ENCODE peak calls at places on chromosomes 3 and 15, in ten cellular contexts. One of them, this sample, is unnamed.

GRCh38 chr3:149004622-149005021 is 13.3 kb downstream of the GYG1 start:
- DNase-seq in BJ: no peak
- DNase-seq in ovary: no peak
- DNase-seq in progenitor cell of endocrine pancreas: no peak
- DNase-seq in ascending aorta: no peak
- DNase-seq in CD4-positive, alpha-beta T cell: no peak
- DNase-seq in AG09309: no peak
- DNase-seq in PC-9: no peak
- DNase-seq in mesothelial cell of epicardium: no peak
- DNase-seq in NB4: no peak
- DNase-seq in this sample: no peak

GRCh38 chr3:128447561-128448013 is 19.1 kb downstream of the DNAJB8 start:
- DNase-seq in BJ: no peak
- DNase-seq in ovary: no peak
- DNase-seq in progenitor cell of endocrine pancreas: no peak
- DNase-seq in ascending aorta: no peak
- DNase-seq in CD4-positive, alpha-beta T cell: no peak
- DNase-seq in AG09309: no peak
- DNase-seq in PC-9: no peak
- DNase-seq in mesothelial cell of epicardium: no peak
- DNase-seq in NB4: no peak
- DNase-seq in this sample: no peak

GRCh38 chr15:82648257-82649103 is 1.3 kb upstream of the CPEB1 start:
- DNase-seq in BJ: no peak
- DNase-seq in ovary: no peak
- DNase-seq in progenitor cell of endocrine pancreas: no peak
- DNase-seq in ascending aorta: no peak
- DNase-seq in CD4-positive, alpha-beta T cell: no peak
- DNase-seq in AG09309: no peak
- DNase-seq in PC-9: no peak
- DNase-seq in mesothelial cell of epicardium: no peak
- DNase-seq in NB4: no peak
- DNase-seq in this sample: no peak

GRCh38 chr15:79844221-79844620 is 52.6 kb downstream of the MTHFS start:
- DNase-seq in BJ: no peak
- DNase-seq in ovary: no peak
- DNase-seq in progenitor cell of endocrine pancreas: no peak
- DNase-seq in ascending aorta: no peak
- DNase-seq in CD4-positive, alpha-beta T cell: no peak
- DNase-seq in AG09309: no peak
- DNase-seq in PC-9: no peak
- DNase-seq in mesothelial cell of epicardium: no peak
- DNase-seq in NB4: no peak
- DNase-seq in this sample: no peak

GRCh38 chr3:152835311-152836102 is 576 bp downstream of the P2RY1 start:
- DNase-seq in BJ: no peak
- DNase-seq in ovary: peak
- DNase-seq in progenitor cell of endocrine pancreas: peak
- DNase-seq in ascending aorta: no peak
- DNase-seq in CD4-positive, alpha-beta T cell: no peak
- DNase-seq in AG09309: no peak
- DNase-seq in PC-9: peak
- DNase-seq in mesothelial cell of epicardium: peak
- DNase-seq in NB4: peak
- DNase-seq in this sample: no peak

GRCh38 chr3:157086053-157086761 is 73.7 kb downstream of the CCNL1 start:
- DNase-seq in BJ: no peak
- DNase-seq in ovary: no peak
- DNase-seq in progenitor cell of endocrine pancreas: no peak
- DNase-seq in ascending aorta: no peak
- DNase-seq in CD4-positive, alpha-beta T cell: no peak
- DNase-seq in AG09309: no peak
- DNase-seq in PC-9: peak
- DNase-seq in mesothelial cell of epicardium: no peak
- DNase-seq in NB4: no peak
- DNase-seq in this sample: no peak

GRCh38 chr15:99967841-99968371 is 234.7 kb upstream of the LYSMD4 start:
- DNase-seq in BJ: no peak
- DNase-seq in ovary: no peak
- DNase-seq in progenitor cell of endocrine pancreas: no peak
- DNase-seq in ascending aorta: no peak
- DNase-seq in CD4-positive, alpha-beta T cell: no peak
- DNase-seq in AG09309: no peak
- DNase-seq in PC-9: no peak
- DNase-seq in mesothelial cell of epicardium: no peak
- DNase-seq in NB4: no peak
- DNase-seq in this sample: no peak

GRCh38 chr15:100690032-100690785 is 87.8 kb downstream of the ASB7 start:
- DNase-seq in BJ: no peak
- DNase-seq in ovary: no peak
- DNase-seq in progenitor cell of endocrine pancreas: no peak
- DNase-seq in ascending aorta: no peak
- DNase-seq in CD4-positive, alpha-beta T cell: no peak
- DNase-seq in AG09309: no peak
- DNase-seq in PC-9: peak
- DNase-seq in mesothelial cell of epicardium: no peak
- DNase-seq in NB4: no peak
- DNase-seq in this sample: no peak

GRCh38 chr3:15205934-15206661 is at the start of gene CAPN7:
- DNase-seq in BJ: peak
- DNase-seq in ovary: peak
- DNase-seq in progenitor cell of endocrine pancreas: peak
- DNase-seq in ascending aorta: peak
- DNase-seq in CD4-positive, alpha-beta T cell: peak
- DNase-seq in AG09309: peak
- DNase-seq in PC-9: peak
- DNase-seq in mesothelial cell of epicardium: peak
- DNase-seq in NB4: peak
- DNase-seq in this sample: peak

GRCh38 chr3:71973337-71974030 is 188.5 kb upstream of the PROK2 start:
- DNase-seq in BJ: no peak
- DNase-seq in ovary: no peak
- DNase-seq in progenitor cell of endocrine pancreas: no peak
- DNase-seq in ascending aorta: no peak
- DNase-seq in CD4-positive, alpha-beta T cell: no peak
- DNase-seq in AG09309: no peak
- DNase-seq in PC-9: no peak
- DNase-seq in mesothelial cell of epicardium: no peak
- DNase-seq in NB4: no peak
- DNase-seq in this sample: no peak

GRCh38 chr3:141828487-141829284 is 47.8 kb upstream of the ATP1B3 start:
- DNase-seq in BJ: no peak
- DNase-seq in ovary: no peak
- DNase-seq in progenitor cell of endocrine pancreas: no peak
- DNase-seq in ascending aorta: no peak
- DNase-seq in CD4-positive, alpha-beta T cell: no peak
- DNase-seq in AG09309: no peak
- DNase-seq in PC-9: peak
- DNase-seq in mesothelial cell of epicardium: no peak
- DNase-seq in NB4: peak
- DNase-seq in this sample: no peak

GRCh38 chr3:88151358-88151757 is 1.6 kb downstream of the C3orf38 start:
- DNase-seq in BJ: no peak
- DNase-seq in ovary: no peak
- DNase-seq in progenitor cell of endocrine pancreas: no peak
- DNase-seq in ascending aorta: no peak
- DNase-seq in CD4-positive, alpha-beta T cell: no peak
- DNase-seq in AG09309: no peak
- DNase-seq in PC-9: no peak
- DNase-seq in mesothelial cell of epicardium: no peak
- DNase-seq in NB4: peak
- DNase-seq in this sample: no peak

GRCh38 chr15:96160269-96160668 is 170.2 kb upstream of the NR2F2 start:
- DNase-seq in BJ: no peak
- DNase-seq in ovary: peak
- DNase-seq in progenitor cell of endocrine pancreas: no peak
- DNase-seq in ascending aorta: no peak
- DNase-seq in CD4-positive, alpha-beta T cell: no peak
- DNase-seq in AG09309: no peak
- DNase-seq in PC-9: no peak
- DNase-seq in mesothelial cell of epicardium: peak
- DNase-seq in NB4: no peak
- DNase-seq in this sample: no peak

GRCh38 chr15:90840954-90841353 is 27.4 kb upstream of the FURIN start:
- DNase-seq in BJ: no peak
- DNase-seq in ovary: no peak
- DNase-seq in progenitor cell of endocrine pancreas: no peak
- DNase-seq in ascending aorta: no peak
- DNase-seq in CD4-positive, alpha-beta T cell: no peak
- DNase-seq in AG09309: no peak
- DNase-seq in PC-9: no peak
- DNase-seq in mesothelial cell of epicardium: no peak
- DNase-seq in NB4: peak
- DNase-seq in this sample: no peak

GRCh38 chr3:71512000-71512399 is 71.5 kb downstream of the FOXP1 start:
- DNase-seq in BJ: no peak
- DNase-seq in ovary: no peak
- DNase-seq in progenitor cell of endocrine pancreas: no peak
- DNase-seq in ascending aorta: no peak
- DNase-seq in CD4-positive, alpha-beta T cell: no peak
- DNase-seq in AG09309: no peak
- DNase-seq in PC-9: no peak
- DNase-seq in mesothelial cell of epicardium: no peak
- DNase-seq in NB4: peak
- DNase-seq in this sample: no peak

GRCh38 chr3:67495751-67496150 is 158.7 kb downstream of the SUCLG2 start:
- DNase-seq in BJ: no peak
- DNase-seq in ovary: no peak
- DNase-seq in progenitor cell of endocrine pancreas: no peak
- DNase-seq in ascending aorta: no peak
- DNase-seq in CD4-positive, alpha-beta T cell: no peak
- DNase-seq in AG09309: no peak
- DNase-seq in PC-9: no peak
- DNase-seq in mesothelial cell of epicardium: no peak
- DNase-seq in NB4: no peak
- DNase-seq in this sample: no peak

GRCh38 chr3:114879059-114880031 is 267.7 kb downstream of the ZBTB20 start:
- DNase-seq in BJ: peak
- DNase-seq in ovary: no peak
- DNase-seq in progenitor cell of endocrine pancreas: no peak
- DNase-seq in ascending aorta: no peak
- DNase-seq in CD4-positive, alpha-beta T cell: no peak
- DNase-seq in AG09309: no peak
- DNase-seq in PC-9: no peak
- DNase-seq in mesothelial cell of epicardium: no peak
- DNase-seq in NB4: no peak
- DNase-seq in this sample: no peak

GRCh38 chr15:94667109-94667508 is 435.7 kb downstream of the MCTP2 start:
- DNase-seq in BJ: no peak
- DNase-seq in ovary: no peak
- DNase-seq in progenitor cell of endocrine pancreas: no peak
- DNase-seq in ascending aorta: no peak
- DNase-seq in CD4-positive, alpha-beta T cell: no peak
- DNase-seq in AG09309: no peak
- DNase-seq in PC-9: no peak
- DNase-seq in mesothelial cell of epicardium: no peak
- DNase-seq in NB4: no peak
- DNase-seq in this sample: no peak

DNA sequence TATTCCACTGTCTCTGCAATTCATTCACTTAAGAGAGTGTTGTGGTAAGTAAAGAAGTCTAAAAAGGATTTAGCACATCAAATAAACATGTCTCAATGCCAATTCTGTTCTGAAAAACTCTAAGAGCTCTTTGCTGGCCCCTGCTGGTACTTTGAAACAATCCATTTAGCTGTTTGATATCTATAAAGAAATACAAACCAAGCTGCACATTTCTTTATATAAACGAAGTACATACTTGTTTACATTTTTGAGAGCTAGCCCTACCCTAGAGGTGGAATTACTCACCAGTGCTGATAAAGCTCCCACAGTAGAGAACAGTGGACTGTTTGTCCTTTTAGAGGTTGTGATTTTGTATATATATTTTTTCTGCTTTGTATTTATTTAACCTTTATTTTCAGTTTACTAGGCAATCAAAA is 75.5 kb downstream of the NEDD4 start:
- DNase-seq in BJ: peak
- DNase-seq in ovary: no peak
- DNase-seq in progenitor cell of endocrine pancreas: no peak
- DNase-seq in ascending aorta: no peak
- DNase-seq in CD4-positive, alpha-beta T cell: no peak
- DNase-seq in AG09309: peak
- DNase-seq in PC-9: peak
- DNase-seq in mesothelial cell of epicardium: no peak
- DNase-seq in NB4: peak
- DNase-seq in this sample: no peak
- TF ChIP-seq CTCF in BJ: peak
- TF ChIP-seq CTCF in ovary: peak
- TF ChIP-seq CTCF in progenitor cell of endocrine pancreas: peak
- TF ChIP-seq CTCF in ascending aorta: no peak
- TF ChIP-seq CTCF in CD4-positive, alpha-beta T cell: peak
- TF ChIP-seq CTCF in AG09309: peak
- TF ChIP-seq CTCF in PC-9: peak
- TF ChIP-seq CTCF in mesothelial cell of epicardium: no peak
- TF ChIP-seq CTCF in NB4: peak
- TF ChIP-seq CTCF in this sample: peak

GRCh38 chr3:103170651-103171050 is 735.8 kb downstream of the ZPLD1 start:
- DNase-seq in BJ: no peak
- DNase-seq in ovary: no peak
- DNase-seq in progenitor cell of endocrine pancreas: no peak
- DNase-seq in ascending aorta: no peak
- DNase-seq in CD4-positive, alpha-beta T cell: no peak
- DNase-seq in AG09309: no peak
- DNase-seq in PC-9: no peak
- DNase-seq in mesothelial cell of epicardium: no peak
- DNase-seq in NB4: no peak
- DNase-seq in this sample: no peak
- TF ChIP-seq CTCF in BJ: no peak
- TF ChIP-seq CTCF in ovary: no peak
- TF ChIP-seq CTCF in progenitor cell of endocrine pancreas: no peak
- TF ChIP-seq CTCF in ascending aorta: no peak
- TF ChIP-seq CTCF in CD4-positive, alpha-beta T cell: no peak
- TF ChIP-seq CTCF in AG09309: no peak
- TF ChIP-seq CTCF in PC-9: no peak
- TF ChIP-seq CTCF in mesothelial cell of epicardium: no peak
- TF ChIP-seq CTCF in NB4: no peak
- TF ChIP-seq CTCF in this sample: no peak

DNA sequence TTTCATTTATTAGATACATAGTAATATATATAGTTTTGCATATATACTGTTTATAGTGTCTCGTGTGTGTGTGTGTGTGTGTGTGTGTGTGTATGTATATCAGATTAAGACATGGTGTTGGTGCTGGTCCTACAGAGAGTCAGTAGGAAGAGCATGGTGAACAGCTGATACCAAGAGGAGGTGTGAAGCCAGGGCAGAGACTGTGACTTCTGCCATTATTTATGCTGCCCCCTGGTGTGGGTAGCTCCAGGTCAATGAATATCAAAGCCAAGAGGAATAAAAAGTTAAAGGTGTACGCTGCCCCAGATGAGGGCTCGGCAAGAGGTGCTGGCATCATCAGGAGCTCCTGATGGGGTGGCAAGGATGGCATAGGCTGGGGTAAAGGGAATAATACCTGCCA is 299.5 kb upstream of the RASGRP1 start:
- DNase-seq in BJ: no peak
- DNase-seq in ovary: no peak
- DNase-seq in progenitor cell of endocrine pancreas: no peak
- DNase-seq in ascending aorta: no peak
- DNase-seq in CD4-positive, alpha-beta T cell: no peak
- DNase-seq in AG09309: no peak
- DNase-seq in PC-9: no peak
- DNase-seq in mesothelial cell of epicardium: no peak
- DNase-seq in NB4: no peak
- DNase-seq in this sample: no peak
- TF ChIP-seq CTCF in BJ: no peak
- TF ChIP-seq CTCF in ovary: no peak
- TF ChIP-seq CTCF in progenitor cell of endocrine pancreas: peak
- TF ChIP-seq CTCF in ascending aorta: no peak
- TF ChIP-seq CTCF in CD4-positive, alpha-beta T cell: no peak
- TF ChIP-seq CTCF in AG09309: no peak
- TF ChIP-seq CTCF in PC-9: no peak
- TF ChIP-seq CTCF in mesothelial cell of epicardium: no peak
- TF ChIP-seq CTCF in NB4: no peak
- TF ChIP-seq CTCF in this sample: no peak

GRCh38 chr15:58308742-58309355 is 122.9 kb upstream of the LIPC start:
- DNase-seq in BJ: no peak
- DNase-seq in ovary: no peak
- DNase-seq in progenitor cell of endocrine pancreas: no peak
- DNase-seq in ascending aorta: no peak
- DNase-seq in CD4-positive, alpha-beta T cell: no peak
- DNase-seq in AG09309: no peak
- DNase-seq in PC-9: no peak
- DNase-seq in mesothelial cell of epicardium: no peak
- DNase-seq in NB4: peak
- DNase-seq in this sample: no peak
- TF ChIP-seq CTCF in BJ: no peak
- TF ChIP-seq CTCF in ovary: no peak
- TF ChIP-seq CTCF in progenitor cell of endocrine pancreas: peak
- TF ChIP-seq CTCF in ascending aorta: no peak
- TF ChIP-seq CTCF in CD4-positive, alpha-beta T cell: no peak
- TF ChIP-seq CTCF in AG09309: peak
- TF ChIP-seq CTCF in PC-9: no peak
- TF ChIP-seq CTCF in mesothelial cell of epicardium: peak
- TF ChIP-seq CTCF in NB4: peak
- TF ChIP-seq CTCF in this sample: no peak